ENCODE peak calls at places on chromosomes 11 and 22, in four cellular contexts. One of them, this sample, is unnamed.

GRCh38 chr11:125207866-125208425 is 43.4 kb downstream of the PKNOX2 start:
- DNase-seq in sigmoid colon: peak
- DNase-seq in IMR-90: peak
- DNase-seq in stomach: no peak
- DNase-seq in this sample: no peak

GRCh38 chr11:78961938-78962701 is 387.5 kb upstream of the NARS2 start:
- DNase-seq in IMR-90: peak
- DNase-seq in sigmoid colon: no peak
- DNase-seq in stomach: no peak
- DNase-seq in this sample: peak

GRCh38 chr22:27594474-27595134 is 207.0 kb downstream of the MN1 start:
- DNase-seq in stomach: no peak
- DNase-seq in sigmoid colon: no peak
- DNase-seq in IMR-90: no peak
- DNase-seq in this sample: no peak

GRCh38 chr11:78295991-78296930 is 107.5 kb downstream of the USP35 start:
- DNase-seq in stomach: no peak
- DNase-seq in IMR-90: peak
- DNase-seq in sigmoid colon: no peak
- DNase-seq in this sample: no peak

GRCh38 chr11:134151083-134151747 is 72.6 kb downstream of the NCAPD3 start:
- DNase-seq in sigmoid colon: no peak
- DNase-seq in stomach: no peak
- DNase-seq in IMR-90: no peak
- DNase-seq in this sample: no peak

GRCh38 chr11:3014314-3014938 is 22.3 kb upstream of the NAP1L4 start:
- DNase-seq in sigmoid colon: no peak
- DNase-seq in IMR-90: no peak
- DNase-seq in stomach: no peak
- DNase-seq in this sample: no peak

GRCh38 chr11:12172493-12173013 is 62.2 kb downstream of the MICAL2 start:
- DNase-seq in sigmoid colon: no peak
- DNase-seq in stomach: no peak
- DNase-seq in IMR-90: no peak
- DNase-seq in this sample: no peak

GRCh38 chr11:70061734-70062133 is 16.4 kb upstream of the ANO1 start:
- DNase-seq in sigmoid colon: no peak
- DNase-seq in stomach: no peak
- DNase-seq in IMR-90: no peak
- DNase-seq in this sample: no peak

DNA sequence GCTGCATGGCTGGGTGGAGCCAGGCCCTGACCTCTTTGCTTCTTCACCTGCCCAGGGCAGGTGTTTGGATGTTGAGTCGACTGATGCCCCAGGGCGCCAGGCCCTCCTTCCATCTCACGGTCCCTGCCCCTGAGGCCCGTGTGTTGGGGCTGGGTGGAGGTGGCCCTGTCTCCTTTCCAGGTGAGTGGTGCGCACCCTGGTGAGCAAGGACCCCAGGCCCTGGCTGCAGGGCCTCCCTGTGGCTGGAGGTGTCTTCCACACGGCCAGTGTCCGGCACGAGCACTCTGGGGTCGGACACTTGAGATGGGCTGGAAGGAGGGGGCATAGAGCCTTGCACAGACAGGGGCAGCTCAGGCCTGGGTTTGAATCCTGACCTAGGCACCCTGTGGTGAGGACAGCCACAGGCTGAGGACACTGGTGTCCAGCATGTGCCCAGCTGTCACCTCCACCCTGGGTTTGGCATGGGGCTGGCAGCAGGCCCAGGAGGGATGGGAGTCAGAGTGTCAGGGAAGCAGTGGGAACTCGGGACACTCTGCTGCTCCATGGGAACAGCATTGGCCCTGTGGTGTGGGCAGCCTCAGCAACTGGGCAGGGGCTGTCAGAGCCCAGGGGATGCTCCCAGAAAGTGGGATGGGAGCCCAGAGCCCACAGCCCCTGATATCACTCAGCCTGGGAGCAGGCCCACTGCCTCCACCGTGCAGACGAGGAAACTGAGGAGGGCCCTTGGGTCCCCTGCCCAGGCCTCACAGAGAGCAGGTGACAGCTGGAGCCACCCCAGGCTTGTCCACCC is 37.1 kb upstream of the CCDC188 start:
- DNase-seq in stomach: no peak
- DNase-seq in IMR-90: no peak
- DNase-seq in sigmoid colon: no peak
- DNase-seq in this sample: no peak
- TF ChIP-seq POLR2A in stomach: no peak
- TF ChIP-seq POLR2A in IMR-90: no peak
- TF ChIP-seq POLR2A in sigmoid colon: no peak
- TF ChIP-seq POLR2A in this sample: no peak

GRCh38 chr11:102451693-102452460 is 688 bp downstream of the TMEM123 start:
- DNase-seq in sigmoid colon: peak
- DNase-seq in IMR-90: peak
- DNase-seq in stomach: peak
- DNase-seq in this sample: peak
- TF ChIP-seq POLR2A in sigmoid colon: no peak
- TF ChIP-seq POLR2A in IMR-90: no peak
- TF ChIP-seq POLR2A in stomach: no peak
- TF ChIP-seq POLR2A in this sample: peak

GRCh38 chr22:49606562-49606961 is 221.1 kb downstream of the BRD1 start:
- DNase-seq in IMR-90: no peak
- DNase-seq in sigmoid colon: no peak
- DNase-seq in stomach: no peak
- DNase-seq in this sample: no peak

GRCh38 chr22:49608660-49609059 is 219.0 kb downstream of the BRD1 start:
- DNase-seq in stomach: no peak
- DNase-seq in sigmoid colon: no peak
- DNase-seq in IMR-90: no peak
- DNase-seq in this sample: no peak

GRCh38 chr22:49607821-49608220 is 219.9 kb downstream of the BRD1 start:
- DNase-seq in IMR-90: no peak
- DNase-seq in sigmoid colon: peak
- DNase-seq in stomach: no peak
- DNase-seq in this sample: no peak

GRCh38 chr22:49608228-49608627 is 219.4 kb downstream of the BRD1 start:
- DNase-seq in sigmoid colon: peak
- DNase-seq in IMR-90: no peak
- DNase-seq in stomach: no peak
- DNase-seq in this sample: no peak

DNA sequence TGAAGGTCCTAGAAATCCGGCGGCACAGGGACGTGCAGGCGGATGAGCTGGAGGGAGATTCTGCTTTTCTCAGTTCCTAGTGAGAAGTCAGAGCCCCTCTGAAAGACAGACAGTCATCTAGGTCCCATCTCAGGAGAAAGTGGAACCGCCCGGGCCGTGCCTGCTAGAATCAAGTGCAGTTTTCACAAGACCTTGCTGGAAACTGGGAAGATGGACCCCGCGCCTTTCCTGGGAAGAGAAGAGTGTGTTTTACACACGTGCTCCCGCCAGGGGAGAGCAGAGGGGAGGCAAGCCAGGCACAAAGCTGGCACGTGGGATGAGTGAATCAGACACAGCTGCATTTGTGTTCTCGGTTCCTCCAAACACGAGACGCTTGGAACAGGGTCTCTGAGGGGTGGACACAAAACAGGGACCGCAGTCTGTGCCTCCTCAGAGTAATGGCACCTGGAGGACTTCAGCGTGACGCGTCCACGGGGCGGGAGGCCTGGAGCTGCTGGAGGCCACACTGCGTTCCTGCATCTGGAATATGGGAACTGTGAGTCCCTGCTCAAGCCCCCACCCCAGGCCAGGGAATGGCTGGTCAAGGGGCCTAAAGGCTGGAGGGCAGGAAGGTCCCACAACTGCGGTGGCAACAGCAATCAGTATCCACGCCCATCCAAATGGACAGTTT is 218.3 kb downstream of the BRD1 start:
- DNase-seq in stomach: no peak
- DNase-seq in sigmoid colon: no peak
- DNase-seq in IMR-90: no peak
- DNase-seq in this sample: no peak
- TF ChIP-seq POLR2A in stomach: no peak
- TF ChIP-seq POLR2A in sigmoid colon: no peak
- TF ChIP-seq POLR2A in IMR-90: no peak
- TF ChIP-seq POLR2A in this sample: no peak

GRCh38 chr11:65900899-65901180 is 652 bp upstream of the FOSL1 start:
- DNase-seq in sigmoid colon: no peak
- DNase-seq in IMR-90: no peak
- DNase-seq in stomach: no peak
- DNase-seq in this sample: no peak

GRCh38 chr11:65898656-65899355 is 1.4 kb downstream of the FOSL1 start:
- DNase-seq in IMR-90: no peak
- DNase-seq in sigmoid colon: no peak
- DNase-seq in stomach: no peak
- DNase-seq in this sample: no peak

GRCh38 chr11:65899356-65900124 is 648 bp downstream of the FOSL1 start:
- DNase-seq in stomach: peak
- DNase-seq in IMR-90: peak
- DNase-seq in sigmoid colon: peak
- DNase-seq in this sample: peak

GRCh38 chr11:65903068-65903481 is 2.9 kb upstream of the FOSL1 start:
- DNase-seq in sigmoid colon: no peak
- DNase-seq in stomach: no peak
- DNase-seq in IMR-90: peak
- DNase-seq in this sample: no peak

GRCh38 chr11:65900125-65900898 is at the start of gene FOSL1:
- DNase-seq in IMR-90: peak
- DNase-seq in sigmoid colon: peak
- DNase-seq in stomach: peak
- DNase-seq in this sample: peak
- TF ChIP-seq POLR2A in IMR-90: peak
- TF ChIP-seq POLR2A in sigmoid colon: no peak
- TF ChIP-seq POLR2A in stomach: no peak
- TF ChIP-seq POLR2A in this sample: peak

GRCh38 chr22:30920407-30920806 is 48.2 kb downstream of the MORC2 start:
- DNase-seq in stomach: peak
- DNase-seq in IMR-90: peak
- DNase-seq in sigmoid colon: peak
- DNase-seq in this sample: peak

GRCh38 chr22:30919973-30920372 is 48.6 kb downstream of the MORC2 start:
- DNase-seq in stomach: no peak
- DNase-seq in IMR-90: no peak
- DNase-seq in sigmoid colon: peak
- DNase-seq in this sample: no peak

GRCh38 chr22:30921108-30921507 is 47.5 kb downstream of the MORC2 start:
- DNase-seq in IMR-90: no peak
- DNase-seq in stomach: no peak
- DNase-seq in sigmoid colon: peak
- DNase-seq in this sample: no peak

GRCh38 chr22:30923168-30923900 is 45.2 kb downstream of the MORC2 start:
- DNase-seq in sigmoid colon: peak
- DNase-seq in stomach: no peak
- DNase-seq in IMR-90: no peak
- DNase-seq in this sample: no peak

GRCh38 chr22:30922151-30922611 is 46.4 kb downstream of the MORC2 start:
- DNase-seq in stomach: peak
- DNase-seq in IMR-90: peak
- DNase-seq in sigmoid colon: peak
- DNase-seq in this sample: peak
- TF ChIP-seq POLR2A in stomach: no peak
- TF ChIP-seq POLR2A in IMR-90: no peak
- TF ChIP-seq POLR2A in sigmoid colon: no peak
- TF ChIP-seq POLR2A in this sample: no peak

GRCh38 chr22:36026741-36027140 is 1.9 kb downstream of the RBFOX2 start:
- DNase-seq in stomach: no peak
- DNase-seq in IMR-90: peak
- DNase-seq in sigmoid colon: no peak
- DNase-seq in this sample: peak

GRCh38 chr22:36027960-36028645 is 521 bp downstream of the RBFOX2 start:
- DNase-seq in IMR-90: no peak
- DNase-seq in sigmoid colon: peak
- DNase-seq in stomach: no peak
- DNase-seq in this sample: no peak

GRCh38 chr22:36029406-36029755 is 757 bp upstream of the RBFOX2 start:
- DNase-seq in stomach: no peak
- DNase-seq in sigmoid colon: no peak
- DNase-seq in IMR-90: peak
- DNase-seq in this sample: no peak

GRCh38 chr22:36027579-36027959 is 1.1 kb downstream of the RBFOX2 start:
- DNase-seq in stomach: no peak
- DNase-seq in IMR-90: no peak
- DNase-seq in sigmoid colon: peak
- DNase-seq in this sample: peak

GRCh38 chr22:36028646-36029405 is at the start of gene RBFOX2:
- DNase-seq in stomach: peak
- DNase-seq in IMR-90: peak
- DNase-seq in sigmoid colon: peak
- DNase-seq in this sample: peak
- TF ChIP-seq POLR2A in stomach: no peak
- TF ChIP-seq POLR2A in IMR-90: peak
- TF ChIP-seq POLR2A in sigmoid colon: no peak
- TF ChIP-seq POLR2A in this sample: peak

GRCh38 chr11:61756452-61757212 is 4.2 kb downstream of the MYRF start:
- DNase-seq in sigmoid colon: no peak
- DNase-seq in stomach: peak
- DNase-seq in IMR-90: peak
- DNase-seq in this sample: no peak
- TF ChIP-seq POLR2A in sigmoid colon: no peak
- TF ChIP-seq POLR2A in stomach: no peak
- TF ChIP-seq POLR2A in IMR-90: no peak
- TF ChIP-seq POLR2A in this sample: no peak

This sample was measured in thyroid gland.